ENCODE peak calls at places on chromosomes 12 and 14, in five cellular contexts. W, N, M, P and F are unnamed samples.

GRCh38 chr14:57199911-57200310 is 68.8 kb downstream of the EXOC5 start:
- DNase-seq in W (no peak), N (peak), M (no peak), P (no peak), F (no peak)

GRCh38 chr12:5473076-5473475 is 41.2 kb downstream of the NTF3 start:
- DNase-seq in W (no peak), N (peak), M (no peak), P (no peak), F (peak)

GRCh38 chr12:79618848-79619404 is 71.8 kb downstream of the PAWR start:
- DNase-seq in W (no peak), N (peak), M (no peak), P (no peak), F (peak)

GRCh38 chr12:67394600-67394999 is 125.4 kb downstream of the CAND1 start:
- DNase-seq in W (peak), N (no peak), M (no peak), P (no peak), F (peak)

GRCh38 chr12:53213348-53213747 is 6.3 kb upstream of the ITGB7 start:
- DNase-seq in W (peak), N (peak), M (peak), P (no peak), F (peak)

GRCh38 chr12:42481368-42481767 is 108.2 kb downstream of the PRICKLE1 start:
- DNase-seq in W (peak), N (no peak), M (no peak), P (peak), F (no peak)

GRCh38 chr14:61452452-61452851 is 131.1 kb downstream of the PRKCH start:
- DNase-seq in W (no peak), N (no peak), M (no peak), P (no peak), F (no peak)

GRCh38 chr12:11697670-11698387 is 48.4 kb downstream of the ETV6 start:
- DNase-seq in W (no peak), N (no peak), M (no peak), P (no peak), F (no peak)

GRCh38 chr12:3218150-3218845 is 141.1 kb downstream of the TSPAN9 start:
- DNase-seq in W (no peak), N (peak), M (no peak), P (no peak), F (no peak)

GRCh38 chr12:62907561-62907960 is 27.4 kb downstream of the PPM1H start:
- DNase-seq in W (no peak), N (no peak), M (no peak), P (no peak), F (no peak)

GRCh38 chr12:19852100-19852855 is 413.0 kb downstream of the AEBP2 start:
- DNase-seq in W (no peak), N (no peak), M (no peak), P (no peak), F (peak)

GRCh38 chr14:89574420-89574819 is 157.4 kb upstream of the FOXN3 start:
- DNase-seq in W (no peak), N (no peak), M (no peak), P (no peak), F (no peak)

GRCh38 chr14:50334211-50334610 is 22.1 kb downstream of the DMAC2L start:
- DNase-seq in W (no peak), N (no peak), M (no peak), P (no peak), F (peak)

GRCh38 chr12:40016960-40017359 is 88.9 kb downstream of the SLC2A13 start:
- DNase-seq in W (no peak), N (peak), M (no peak), P (no peak), F (no peak)

GRCh38 chr14:39393289-39393688 is 38.9 kb downstream of the FBXO33 start:
- DNase-seq in W (no peak), N (no peak), M (no peak), P (no peak), F (no peak)

GRCh38 chr14:75418779-75419768 is 8.7 kb upstream of the JDP2 start:
- DNase-seq in W (peak), N (no peak), M (peak), P (peak), F (peak)

GRCh38 chr12:106380954-106381353 is 23.4 kb downstream of the POLR3B start:
- DNase-seq in W (no peak), N (no peak), M (no peak), P (no peak), F (no peak)

GRCh38 chr12:78938341-78939084 is 73.9 kb downstream of the SYT1 start:
- DNase-seq in W (no peak), N (no peak), M (no peak), P (no peak), F (no peak)

GRCh38 chr14:69535230-69535848 is 39.3 kb downstream of the CCDC177 start:
- DNase-seq in W (peak), N (peak), M (peak), P (no peak), F (peak)

GRCh38 chr12:639566-639965 is 23.7 kb downstream of the NINJ2 start:
- DNase-seq in W (no peak), N (no peak), M (no peak), P (no peak), F (no peak)

GRCh38 chr14:105547741-105548169 is 21.4 kb downstream of the TMEM121 start:
- DNase-seq in W (no peak), N (no peak), M (no peak), P (no peak), F (no peak)

GRCh38 chr14:63393002-63393401 is 74.3 kb upstream of the GPHB5 start:
- DNase-seq in W (no peak), N (no peak), M (no peak), P (no peak), F (no peak)

GRCh38 chr14:54692261-54692861 is 125.4 kb downstream of the SAMD4A start:
- DNase-seq in W (no peak), N (no peak), M (no peak), P (no peak), F (no peak)

GRCh38 chr14:54691525-54692260 is 124.8 kb downstream of the SAMD4A start:
- DNase-seq in W (peak), N (peak), M (peak), P (peak), F (peak)

GRCh38 chr14:54688229-54688628 is 121.3 kb downstream of the SAMD4A start:
- DNase-seq in W (no peak), N (no peak), M (no peak), P (no peak), F (no peak)

GRCh38 chr14:54689928-54690327 is 123.0 kb downstream of the SAMD4A start:
- DNase-seq in W (no peak), N (no peak), M (no peak), P (no peak), F (no peak)

DNA sequence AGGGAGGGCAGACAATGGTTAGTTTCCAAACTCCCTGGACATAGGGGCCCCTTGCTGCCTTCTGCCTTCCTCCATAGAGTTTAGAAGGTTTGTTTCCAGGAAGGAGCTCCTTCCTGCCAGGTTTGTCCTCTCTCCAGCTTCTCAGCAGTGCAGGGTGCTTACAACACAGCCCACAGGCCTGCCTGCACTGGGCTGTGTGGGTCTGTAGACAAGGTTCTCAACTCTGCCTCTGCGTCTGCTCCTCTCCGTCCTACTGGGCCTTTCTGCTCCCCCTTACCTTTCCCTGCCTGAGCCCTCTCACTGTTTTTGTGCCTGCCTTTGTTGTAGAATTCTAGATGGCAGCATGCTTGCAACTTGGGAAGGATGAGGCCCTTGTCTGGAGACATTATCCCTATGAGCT is 124.0 kb downstream of the SAMD4A start:
- DNase-seq in W (no peak), N (no peak), M (no peak), P (no peak), F (no peak)
- H2BK12ac ChIP-seq in W (no peak), N (no peak), M (peak), P (peak), F (no peak)

GRCh38 chr14:32471183-32471582 is 142.1 kb downstream of the AKAP6 start:
- DNase-seq in W (no peak), N (no peak), M (no peak), P (no peak), F (no peak)
- H2BK5ac ChIP-seq in W (no peak), N (no peak), M (no peak), P (no peak), F (no peak)

GRCh38 chr12:94309348-94309747 is 150.3 kb downstream of the CEP83 start:
- DNase-seq in W (no peak), N (no peak), M (no peak), P (no peak), F (no peak)

GRCh38 chr12:94304012-94304411 is 155.6 kb downstream of the PLXNC1 start:
- DNase-seq in W (peak), N (no peak), M (no peak), P (no peak), F (no peak)

GRCh38 chr12:94305293-94305957 is 154.2 kb downstream of the CEP83 start:
- DNase-seq in W (peak), N (peak), M (no peak), P (no peak), F (no peak)

GRCh38 chr12:94308612-94309011 is 151.1 kb downstream of the CEP83 start:
- DNase-seq in W (no peak), N (no peak), M (no peak), P (no peak), F (no peak)

DNA sequence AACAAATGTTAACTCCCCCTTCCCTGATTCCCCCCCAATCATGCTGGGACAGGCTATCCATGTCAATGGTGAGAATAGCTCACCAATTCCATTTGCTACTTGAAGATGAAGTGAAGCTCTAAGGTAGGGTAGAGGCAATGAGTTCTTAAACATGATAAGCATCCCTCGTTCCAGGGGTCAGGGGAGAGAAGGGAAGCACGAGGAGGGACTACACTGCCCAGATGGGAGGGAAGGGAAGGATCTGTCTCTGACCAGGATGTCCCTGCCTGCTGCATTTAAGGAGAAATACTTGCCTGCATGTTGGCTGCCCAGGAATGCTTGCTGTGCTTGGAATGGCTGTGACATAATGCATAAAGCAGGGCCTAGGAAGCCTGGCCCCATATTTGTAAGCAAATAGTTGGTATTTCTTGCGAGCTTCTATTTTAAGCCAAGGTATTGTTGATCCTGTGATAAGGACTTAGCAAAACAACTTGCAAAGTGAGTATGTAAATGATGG is 155.1 kb downstream of the CEP83 start:
- DNase-seq in W (peak), N (peak), M (no peak), P (peak), F (peak)
- H3K23ac ChIP-seq in W (no peak), N (no peak), M (no peak), P (no peak), F (no peak)

GRCh38 chr14:36065831-36066230 is 110.7 kb downstream of the PTCSC3 start:
- DNase-seq in W (no peak), N (no peak), M (no peak), P (no peak), F (no peak)
- H2BK12ac ChIP-seq in W (no peak), N (no peak), M (no peak), P (no peak), F (no peak)